ENCODE peak calls at places on chromosomes 12 and 14, in five cellular contexts. One of them, this sample, is unnamed.

GRCh38 chr12:96258451-96258933 is 64.3 kb downstream of the ELK3 start:
- DNase-seq in epithelial cell of esophagus: no peak
- DNase-seq in AG10803: peak
- DNase-seq in upper lobe of right lung: no peak
- DNase-seq in astrocyte of the cerebellum: peak
- DNase-seq in this sample: no peak

GRCh38 chr12:52055781-52056711 is 4.8 kb downstream of the NR4A1 start:
- DNase-seq in epithelial cell of esophagus: no peak
- DNase-seq in AG10803: no peak
- DNase-seq in upper lobe of right lung: no peak
- DNase-seq in astrocyte of the cerebellum: no peak
- DNase-seq in this sample: no peak

GRCh38 chr12:46477541-46477940 is 105.0 kb upstream of the SLC38A2 start:
- DNase-seq in epithelial cell of esophagus: no peak
- DNase-seq in AG10803: no peak
- DNase-seq in upper lobe of right lung: no peak
- DNase-seq in astrocyte of the cerebellum: no peak
- DNase-seq in this sample: no peak

GRCh38 chr12:112486361-112486760 is 67.6 kb downstream of the PTPN11 start:
- DNase-seq in epithelial cell of esophagus: no peak
- DNase-seq in AG10803: no peak
- DNase-seq in upper lobe of right lung: no peak
- DNase-seq in astrocyte of the cerebellum: no peak
- DNase-seq in this sample: no peak

GRCh38 chr12:54421175-54421872 is 2.3 kb upstream of the ITGA5 start:
- DNase-seq in epithelial cell of esophagus: no peak
- DNase-seq in AG10803: no peak
- DNase-seq in upper lobe of right lung: no peak
- DNase-seq in astrocyte of the cerebellum: no peak
- DNase-seq in this sample: no peak

GRCh38 chr14:96320605-96321004 is 42.5 kb downstream of the ATG2B start:
- DNase-seq in epithelial cell of esophagus: no peak
- DNase-seq in AG10803: no peak
- DNase-seq in upper lobe of right lung: no peak
- DNase-seq in astrocyte of the cerebellum: no peak
- DNase-seq in this sample: no peak

GRCh38 chr12:12445882-12446181 is 89.0 kb downstream of the BORCS5 start:
- DNase-seq in epithelial cell of esophagus: peak
- DNase-seq in AG10803: no peak
- DNase-seq in upper lobe of right lung: no peak
- DNase-seq in astrocyte of the cerebellum: no peak
- DNase-seq in this sample: no peak

GRCh38 chr12:76878045-76878898 is 547 bp downstream of the CSRP2 start:
- DNase-seq in epithelial cell of esophagus: peak
- DNase-seq in AG10803: no peak
- DNase-seq in upper lobe of right lung: no peak
- DNase-seq in astrocyte of the cerebellum: no peak
- DNase-seq in this sample: no peak

GRCh38 chr12:2999265-2999841 is 40.2 kb downstream of the TEAD4 start:
- DNase-seq in epithelial cell of esophagus: no peak
- DNase-seq in AG10803: no peak
- DNase-seq in upper lobe of right lung: no peak
- DNase-seq in astrocyte of the cerebellum: no peak
- DNase-seq in this sample: no peak

GRCh38 chr12:131454418-131455217 is 256.3 kb upstream of the SFSWAP start:
- DNase-seq in epithelial cell of esophagus: no peak
- DNase-seq in AG10803: peak
- DNase-seq in upper lobe of right lung: peak
- DNase-seq in astrocyte of the cerebellum: no peak
- DNase-seq in this sample: no peak

GRCh38 chr12:124030008-124030407 is 57.0 kb downstream of the ZNF664 start:
- DNase-seq in epithelial cell of esophagus: no peak
- DNase-seq in AG10803: no peak
- DNase-seq in upper lobe of right lung: no peak
- DNase-seq in astrocyte of the cerebellum: no peak
- DNase-seq in this sample: no peak

GRCh38 chr14:89267163-89267562 is 149.9 kb downstream of the FOXN3 start:
- DNase-seq in epithelial cell of esophagus: no peak
- DNase-seq in AG10803: no peak
- DNase-seq in upper lobe of right lung: no peak
- DNase-seq in astrocyte of the cerebellum: no peak
- DNase-seq in this sample: no peak

GRCh38 chr12:23941780-23942179 is 7.7 kb downstream of the SOX5 start:
- DNase-seq in epithelial cell of esophagus: no peak
- DNase-seq in AG10803: no peak
- DNase-seq in upper lobe of right lung: no peak
- DNase-seq in astrocyte of the cerebellum: no peak
- DNase-seq in this sample: no peak

GRCh38 chr12:857611-858010 is 91.9 kb downstream of the RAD52 start:
- DNase-seq in epithelial cell of esophagus: peak
- DNase-seq in AG10803: peak
- DNase-seq in upper lobe of right lung: no peak
- DNase-seq in astrocyte of the cerebellum: no peak
- DNase-seq in this sample: no peak

GRCh38 chr12:82517808-82518207 is 159.5 kb downstream of the METTL25 start:
- DNase-seq in epithelial cell of esophagus: no peak
- DNase-seq in AG10803: no peak
- DNase-seq in upper lobe of right lung: no peak
- DNase-seq in astrocyte of the cerebellum: no peak
- DNase-seq in this sample: no peak

GRCh38 chr12:12665194-12665593 is 30.8 kb downstream of the GPR19 start:
- DNase-seq in epithelial cell of esophagus: no peak
- DNase-seq in AG10803: no peak
- DNase-seq in upper lobe of right lung: no peak
- DNase-seq in astrocyte of the cerebellum: no peak
- DNase-seq in this sample: no peak

GRCh38 chr14:93033039-93033982 is 82.4 kb downstream of the ITPK1 start:
- DNase-seq in epithelial cell of esophagus: no peak
- DNase-seq in AG10803: no peak
- DNase-seq in upper lobe of right lung: no peak
- DNase-seq in astrocyte of the cerebellum: no peak
- DNase-seq in this sample: no peak

GRCh38 chr14:43503508-43503907 is 1003.6 kb downstream of the FSCB start:
- DNase-seq in epithelial cell of esophagus: peak
- DNase-seq in AG10803: no peak
- DNase-seq in upper lobe of right lung: no peak
- DNase-seq in astrocyte of the cerebellum: no peak
- DNase-seq in this sample: no peak

GRCh38 chr12:52042706-52043385 is 8.4 kb upstream of the NR4A1 start:
- DNase-seq in epithelial cell of esophagus: no peak
- DNase-seq in AG10803: no peak
- DNase-seq in upper lobe of right lung: no peak
- DNase-seq in astrocyte of the cerebellum: no peak
- DNase-seq in this sample: no peak

GRCh38 chr14:75188520-75189267 is 12.3 kb upstream of the TMED10 start:
- DNase-seq in epithelial cell of esophagus: no peak
- DNase-seq in AG10803: no peak
- DNase-seq in upper lobe of right lung: no peak
- DNase-seq in astrocyte of the cerebellum: no peak
- DNase-seq in this sample: no peak
- H3K4me3 ChIP-seq in epithelial cell of esophagus: no peak
- H3K4me3 ChIP-seq in AG10803: no peak
- H3K4me3 ChIP-seq in upper lobe of right lung: no peak
- H3K4me3 ChIP-seq in astrocyte of the cerebellum: no peak
- H3K4me3 ChIP-seq in this sample: no peak

GRCh38 chr12:27981874-27982273 is 9.3 kb upstream of the PTHLH start:
- DNase-seq in epithelial cell of esophagus: peak
- DNase-seq in AG10803: no peak
- DNase-seq in upper lobe of right lung: no peak
- DNase-seq in astrocyte of the cerebellum: no peak
- DNase-seq in this sample: no peak

GRCh38 chr12:27979145-27979544 is 6.6 kb upstream of the PTHLH start:
- DNase-seq in epithelial cell of esophagus: no peak
- DNase-seq in AG10803: peak
- DNase-seq in upper lobe of right lung: no peak
- DNase-seq in astrocyte of the cerebellum: no peak
- DNase-seq in this sample: no peak

GRCh38 chr12:27982380-27982779 is 9.8 kb upstream of the PTHLH start:
- DNase-seq in epithelial cell of esophagus: no peak
- DNase-seq in AG10803: no peak
- DNase-seq in upper lobe of right lung: no peak
- DNase-seq in astrocyte of the cerebellum: no peak
- DNase-seq in this sample: no peak

GRCh38 chr12:27984275-27984674 is 11.7 kb upstream of the PTHLH start:
- DNase-seq in epithelial cell of esophagus: peak
- DNase-seq in AG10803: peak
- DNase-seq in upper lobe of right lung: no peak
- DNase-seq in astrocyte of the cerebellum: no peak
- DNase-seq in this sample: no peak

GRCh38 chr12:27982951-27983350 is 10.4 kb upstream of the PTHLH start:
- DNase-seq in epithelial cell of esophagus: no peak
- DNase-seq in AG10803: no peak
- DNase-seq in upper lobe of right lung: no peak
- DNase-seq in astrocyte of the cerebellum: no peak
- DNase-seq in this sample: no peak
- H3K4me3 ChIP-seq in epithelial cell of esophagus: no peak
- H3K4me3 ChIP-seq in AG10803: no peak
- H3K4me3 ChIP-seq in upper lobe of right lung: no peak
- H3K4me3 ChIP-seq in astrocyte of the cerebellum: no peak
- H3K4me3 ChIP-seq in this sample: no peak

GRCh38 chr14:37587438-37587837 is 7.6 kb downstream of the FOXA1 start:
- DNase-seq in epithelial cell of esophagus: peak
- DNase-seq in AG10803: no peak
- DNase-seq in upper lobe of right lung: no peak
- DNase-seq in astrocyte of the cerebellum: no peak
- DNase-seq in this sample: no peak
- H3K4me3 ChIP-seq in epithelial cell of esophagus: peak
- H3K4me3 ChIP-seq in AG10803: no peak
- H3K4me3 ChIP-seq in upper lobe of right lung: peak
- H3K4me3 ChIP-seq in astrocyte of the cerebellum: no peak
- H3K4me3 ChIP-seq in this sample: no peak

GRCh38 chr12:64459388-64460024 is 7.6 kb downstream of the TBK1 start:
- DNase-seq in epithelial cell of esophagus: no peak
- DNase-seq in AG10803: peak
- DNase-seq in upper lobe of right lung: no peak
- DNase-seq in astrocyte of the cerebellum: no peak
- DNase-seq in this sample: no peak
- H3K4me3 ChIP-seq in epithelial cell of esophagus: no peak
- H3K4me3 ChIP-seq in AG10803: peak
- H3K4me3 ChIP-seq in upper lobe of right lung: peak
- H3K4me3 ChIP-seq in astrocyte of the cerebellum: no peak
- H3K4me3 ChIP-seq in this sample: no peak

GRCh38 chr12:104044158-104044557 is 5.8 kb downstream of the GLT8D2 start:
- DNase-seq in epithelial cell of esophagus: no peak
- DNase-seq in AG10803: no peak
- DNase-seq in upper lobe of right lung: no peak
- DNase-seq in astrocyte of the cerebellum: no peak
- DNase-seq in this sample: no peak

GRCh38 chr12:104049278-104050257 is at the start of gene GLT8D2:
- DNase-seq in epithelial cell of esophagus: peak
- DNase-seq in AG10803: peak
- DNase-seq in upper lobe of right lung: peak
- DNase-seq in astrocyte of the cerebellum: peak
- DNase-seq in this sample: no peak

GRCh38 chr12:104042580-104042979 is 7.4 kb downstream of the GLT8D2 start:
- DNase-seq in epithelial cell of esophagus: no peak
- DNase-seq in AG10803: no peak
- DNase-seq in upper lobe of right lung: no peak
- DNase-seq in astrocyte of the cerebellum: no peak
- DNase-seq in this sample: no peak

GRCh38 chr12:104048162-104048561 is 1.8 kb downstream of the GLT8D2 start:
- DNase-seq in epithelial cell of esophagus: no peak
- DNase-seq in AG10803: no peak
- DNase-seq in upper lobe of right lung: no peak
- DNase-seq in astrocyte of the cerebellum: no peak
- DNase-seq in this sample: no peak

DNA sequence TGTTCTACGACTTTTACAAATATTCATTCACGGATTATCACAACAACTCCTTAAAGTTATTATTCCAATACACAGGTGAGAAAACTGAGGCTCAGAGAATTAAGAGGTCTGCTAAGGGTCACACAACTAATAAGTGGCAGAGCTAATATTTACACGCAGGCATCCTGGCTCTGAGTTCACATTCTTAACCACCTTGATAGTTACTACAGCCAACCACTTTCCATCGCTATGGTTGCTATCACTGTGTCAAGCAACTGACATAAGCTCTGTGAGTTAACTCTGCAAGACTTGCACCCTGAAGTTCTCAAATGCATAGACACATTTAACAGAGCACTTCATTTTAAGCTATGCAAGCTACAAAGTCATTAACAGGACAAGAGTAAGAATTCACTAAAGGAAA is 3.7 kb downstream of the GLT8D2 start:
- DNase-seq in epithelial cell of esophagus: no peak
- DNase-seq in AG10803: no peak
- DNase-seq in upper lobe of right lung: no peak
- DNase-seq in astrocyte of the cerebellum: no peak
- DNase-seq in this sample: no peak
- H3K4me3 ChIP-seq in epithelial cell of esophagus: no peak
- H3K4me3 ChIP-seq in AG10803: no peak
- H3K4me3 ChIP-seq in upper lobe of right lung: no peak
- H3K4me3 ChIP-seq in astrocyte of the cerebellum: no peak
- H3K4me3 ChIP-seq in this sample: no peak

DNA sequence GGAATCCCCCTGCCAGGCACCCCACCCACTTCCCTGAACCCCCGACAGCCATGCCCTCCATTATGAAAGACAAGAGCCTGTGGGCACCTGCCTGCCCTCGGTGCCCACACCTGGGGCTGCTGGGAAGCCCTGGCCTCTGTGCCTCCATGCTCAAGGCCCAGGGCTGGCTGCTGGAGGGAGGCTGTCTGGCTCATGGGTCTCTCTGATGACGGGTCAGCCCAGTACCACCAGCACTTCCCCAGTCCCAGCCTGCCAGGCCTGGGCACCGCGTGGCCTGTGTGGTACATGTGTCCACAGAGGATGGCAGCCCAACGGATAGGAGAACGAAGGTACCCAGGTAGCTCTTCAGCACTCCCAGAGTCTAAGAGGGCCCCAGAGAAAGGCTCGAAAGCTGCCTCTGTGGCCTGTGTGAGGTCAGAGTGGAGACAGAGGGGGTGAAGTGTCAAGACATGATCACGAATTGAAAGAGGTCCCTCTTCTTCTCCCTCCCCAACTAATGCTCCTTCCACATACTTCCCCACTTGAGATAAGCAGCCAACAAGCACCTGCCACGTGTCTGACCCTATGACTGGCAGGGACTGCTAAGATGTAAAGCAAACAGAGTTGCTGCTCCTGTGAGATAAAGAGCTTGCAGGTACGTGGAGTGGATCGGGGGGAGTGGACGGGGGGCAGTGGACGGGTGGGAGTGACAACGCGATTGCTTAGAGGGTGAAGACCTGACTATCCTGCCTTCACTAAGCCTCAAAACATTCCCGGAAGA is 21.2 kb downstream of the FBLN5 start:
- DNase-seq in epithelial cell of esophagus: no peak
- DNase-seq in AG10803: no peak
- DNase-seq in upper lobe of right lung: no peak
- DNase-seq in astrocyte of the cerebellum: no peak
- DNase-seq in this sample: no peak
- H3K4me3 ChIP-seq in epithelial cell of esophagus: no peak
- H3K4me3 ChIP-seq in AG10803: no peak
- H3K4me3 ChIP-seq in upper lobe of right lung: no peak
- H3K4me3 ChIP-seq in astrocyte of the cerebellum: no peak
- H3K4me3 ChIP-seq in this sample: no peak